ENCODE peak calls at places on chromosomes 5 and 9, in four cellular contexts. J is DMS79, Q is mucosa of gallbladder, W is amygdala. V is an unnamed sample.

GRCh38 chr9:94920439-94920951 is 194.0 kb downstream of the AOPEP start:
- DNase-seq in W (no peak), Q (no peak), J (no peak), V (peak; percentile 60)

GRCh38 chr9:70551391-70551790 is 136.9 kb upstream of the KLF9 start:
- DNase-seq in W (no peak), J (no peak), Q (no peak), V (peak; percentile 23)

GRCh38 chr5:122332589-122333555 is 20.8 kb downstream of the SNCAIP start:
- DNase-seq in W (no peak), J (no peak), Q (no peak), V (no peak)

GRCh38 chr5:149646564-149646963 is 65.3 kb downstream of the ARHGEF37 start:
- DNase-seq in W (no peak), Q (no peak), J (no peak), V (peak; percentile 36)

GRCh38 chr5:63351164-63351563 is 611.1 kb downstream of the HTR1A start:
- DNase-seq in Q (no peak), J (no peak), W (no peak), V (no peak)

GRCh38 chr5:76162335-76162734 is 79.2 kb downstream of the SV2C start:
- DNase-seq in J (no peak), Q (no peak), W (no peak), V (no peak)

GRCh38 chr5:143398451-143399237 is 4.8 kb downstream of the NR3C1 start:
- DNase-seq in Q (no peak), J (no peak), W (no peak), V (no peak)

GRCh38 chr9:35728041-35728971 is 3.7 kb downstream of the TLN1 start:
- DNase-seq in J (no peak), Q (peak; percentile 70), W (no peak), V (peak; percentile 87)

GRCh38 chr5:57598097-57598496 is 115.5 kb upstream of the ACTBL2 start:
- DNase-seq in W (no peak), J (no peak), Q (no peak), V (no peak)

GRCh38 chr9:68804911-68805889 is 100.2 kb downstream of the PIP5K1B start:
- DNase-seq in Q (no peak), W (no peak), J (peak; percentile 54), V (no peak)

GRCh38 chr5:127961764-127962148 is 121.8 kb upstream of the SLC12A2 start:
- DNase-seq in W (no peak), Q (no peak), J (no peak), V (no peak)

GRCh38 chr9:28915256-28915930 is 1342.1 kb upstream of the C9orf72 start:
- DNase-seq in W (no peak), J (no peak), Q (peak; percentile 66), V (peak; percentile 0)

GRCh38 chr5:91072891-91073290 is 310.2 kb downstream of the ARRDC3 start:
- DNase-seq in Q (no peak), J (no peak), W (no peak), V (peak; percentile 85)

GRCh38 chr9:107142896-107143603 is 140.0 kb upstream of the RAD23B start:
- DNase-seq in J (no peak), Q (no peak), W (no peak), V (peak; percentile 7)

GRCh38 chr9:105157178-105157583 is 87.3 kb upstream of the SLC44A1 start:
- DNase-seq in J (peak; percentile 4), W (peak; percentile 47), Q (peak; percentile 70), V (peak; percentile 77)

GRCh38 chr5:154498597-154499393 is 20.8 kb upstream of the HAND1 start:
- DNase-seq in J (no peak), Q (no peak), W (no peak), V (no peak)

GRCh38 chr5:181133610-181134231 is 2.8 kb upstream of the OR2V1 start:
- DNase-seq in J (no peak), Q (no peak), W (no peak), V (peak; percentile 87)

GRCh38 chr9:69130456-69131441 is 43.3 kb upstream of the TJP2 start:
- DNase-seq in J (no peak), W (no peak), Q (no peak), V (peak; percentile 85)

GRCh38 chr5:64506567-64507321 is 929 bp downstream of the RGS7BP start:
- DNase-seq in Q (peak; percentile 29), W (no peak), J (no peak), V (no peak)

GRCh38 chr5:180117378-180117725 is 45.8 kb upstream of the RNF130 start:
- DNase-seq in W (no peak), Q (no peak), J (no peak), V (no peak)

GRCh38 chr9:114319147-114319546 is 3.8 kb upstream of the ORM1 start:
- DNase-seq in Q (no peak), J (peak; percentile 63), W (no peak), V (no peak)

GRCh38 chr9:536597-537511 is 304.6 kb upstream of the DMRT1 start:
- DNase-seq in W (no peak), J (peak; percentile 36), Q (no peak), V (no peak)

GRCh38 chr9:121593066-121593465 is 58.4 kb upstream of the DAB2IP start:
- DNase-seq in Q (no peak), W (no peak), J (no peak), V (no peak)

GRCh38 chr5:135644196-135644766 is 65.5 kb upstream of the CXCL14 start:
- DNase-seq in W (no peak), Q (no peak), J (no peak), V (no peak)

GRCh38 chr9:91755761-91756638 is 194.0 kb downstream of the ROR2 start:
- DNase-seq in W (no peak), J (no peak), Q (no peak), V (no peak)

GRCh38 chr9:35905912-35906679 is at the start of gene HRCT1:
- DNase-seq in Q (peak; percentile 93), W (no peak), J (peak; percentile 94), V (peak; percentile 96)

GRCh38 chr5:17058438-17058837 is 122.3 kb upstream of the MYO10 start:
- DNase-seq in W (no peak), Q (no peak), J (no peak), V (no peak)

GRCh38 chr5:30918171-30918570 is 275.3 kb upstream of the CDH6 start:
- DNase-seq in W (no peak), J (no peak), Q (no peak), V (peak; percentile 95)

GRCh38 chr5:39138892-39139291 is 64.7 kb upstream of the RICTOR start:
- DNase-seq in W (no peak), Q (no peak), J (no peak), V (peak; percentile 93)

GRCh38 chr9:100602302-100602930 is 24.5 kb downstream of the CAVIN4 start:
- DNase-seq in W (peak; percentile 44), Q (peak; percentile 30), J (peak; percentile 24), V (peak; percentile 65)